ENCODE peak calls at places on chromosomes 5 and 9, in five cellular contexts. One of them, this sample, is unnamed.

GRCh38 chr5:115428676-115429075 is 115.9 kb downstream of the FEM1C start:
- DNase-seq in PC-9: no peak
- DNase-seq in heart left ventricle: no peak
- DNase-seq in epithelial cell of esophagus: no peak
- DNase-seq in endothelial cell: no peak
- DNase-seq in this sample: no peak

GRCh38 chr5:168047043-168047668 is 244.3 kb upstream of the WWC1 start:
- DNase-seq in endothelial cell: peak
- DNase-seq in PC-9: peak
- DNase-seq in epithelial cell of esophagus: peak
- DNase-seq in heart left ventricle: peak
- DNase-seq in this sample: peak

GRCh38 chr9:78054180-78054579 is 22.6 kb upstream of the GNAQ start:
- DNase-seq in endothelial cell: no peak
- DNase-seq in PC-9: peak
- DNase-seq in heart left ventricle: no peak
- DNase-seq in epithelial cell of esophagus: peak
- DNase-seq in this sample: peak

GRCh38 chr5:28014779-28015178 is 976.4 kb upstream of the CDH9 start:
- DNase-seq in heart left ventricle: no peak
- DNase-seq in endothelial cell: no peak
- DNase-seq in epithelial cell of esophagus: peak
- DNase-seq in PC-9: peak
- DNase-seq in this sample: peak

GRCh38 chr9:129413537-129414376 is 207.1 kb downstream of the C9orf50 start:
- DNase-seq in PC-9: peak
- DNase-seq in heart left ventricle: peak
- DNase-seq in endothelial cell: peak
- DNase-seq in epithelial cell of esophagus: peak
- DNase-seq in this sample: peak

GRCh38 chr5:91293131-91293530 is 90.0 kb downstream of the ARRDC3 start:
- DNase-seq in PC-9: peak
- DNase-seq in epithelial cell of esophagus: no peak
- DNase-seq in endothelial cell: no peak
- DNase-seq in heart left ventricle: no peak
- DNase-seq in this sample: peak

GRCh38 chr9:117763314-117763713 is 59.1 kb downstream of the TLR4 start:
- DNase-seq in endothelial cell: no peak
- DNase-seq in heart left ventricle: no peak
- DNase-seq in epithelial cell of esophagus: peak
- DNase-seq in PC-9: no peak
- DNase-seq in this sample: peak

GRCh38 chr5:14712666-14713065 is 48.1 kb downstream of the OTULIN start:
- DNase-seq in heart left ventricle: no peak
- DNase-seq in endothelial cell: no peak
- DNase-seq in epithelial cell of esophagus: no peak
- DNase-seq in PC-9: no peak
- DNase-seq in this sample: no peak

GRCh38 chr5:84680908-84681307 is 296.2 kb upstream of the EDIL3 start:
- DNase-seq in epithelial cell of esophagus: peak
- DNase-seq in PC-9: no peak
- DNase-seq in heart left ventricle: no peak
- DNase-seq in endothelial cell: no peak
- DNase-seq in this sample: no peak

GRCh38 chr5:160792281-160792680 is 59.7 kb downstream of the ATP10B start:
- DNase-seq in endothelial cell: no peak
- DNase-seq in heart left ventricle: no peak
- DNase-seq in epithelial cell of esophagus: peak
- DNase-seq in PC-9: no peak
- DNase-seq in this sample: no peak

GRCh38 chr5:106658150-106658549 is 1012.6 kb downstream of the EFNA5 start:
- DNase-seq in epithelial cell of esophagus: peak
- DNase-seq in heart left ventricle: no peak
- DNase-seq in PC-9: no peak
- DNase-seq in endothelial cell: no peak
- DNase-seq in this sample: no peak
- TF ChIP-seq CTCF in epithelial cell of esophagus: no peak
- TF ChIP-seq CTCF in heart left ventricle: no peak
- TF ChIP-seq CTCF in PC-9: no peak
- TF ChIP-seq CTCF in endothelial cell: no peak
- TF ChIP-seq CTCF in this sample: no peak

DNA sequence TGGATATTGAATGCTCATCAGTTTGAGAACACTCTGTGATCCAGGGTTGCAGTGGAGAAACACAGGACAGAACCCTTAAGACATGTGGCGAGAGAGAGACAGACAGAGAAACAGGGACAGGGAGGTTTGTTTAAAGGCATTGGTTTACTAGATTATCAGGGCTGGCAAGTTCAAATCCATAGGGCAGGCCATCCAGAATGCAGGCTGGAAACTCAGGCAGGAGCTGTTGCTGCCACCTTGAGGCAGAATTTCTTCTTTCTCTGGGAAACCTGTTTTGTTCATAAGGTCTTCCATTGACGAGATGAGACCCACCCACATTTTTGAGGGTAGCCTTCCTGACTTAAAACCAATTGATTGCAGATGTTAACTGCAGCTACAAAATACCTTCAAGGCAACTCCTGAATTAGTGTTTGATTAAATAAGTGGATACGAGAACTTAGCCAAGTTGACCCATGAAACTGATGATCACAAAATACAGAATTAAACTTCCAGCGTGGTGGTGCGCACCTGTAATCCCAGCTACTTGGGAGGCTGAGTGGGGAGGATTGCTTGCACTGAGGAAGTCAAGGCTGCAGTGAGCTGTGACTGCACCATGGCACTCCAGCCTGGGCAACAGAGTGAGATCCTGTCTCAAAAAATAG is 55.9 kb downstream of the NSUN2 start:
- DNase-seq in heart left ventricle: no peak
- DNase-seq in epithelial cell of esophagus: peak
- DNase-seq in endothelial cell: peak
- DNase-seq in PC-9: peak
- DNase-seq in this sample: peak
- TF ChIP-seq CTCF in heart left ventricle: peak
- TF ChIP-seq CTCF in epithelial cell of esophagus: peak
- TF ChIP-seq CTCF in endothelial cell: no peak
- TF ChIP-seq CTCF in PC-9: peak
- TF ChIP-seq CTCF in this sample: peak

DNA sequence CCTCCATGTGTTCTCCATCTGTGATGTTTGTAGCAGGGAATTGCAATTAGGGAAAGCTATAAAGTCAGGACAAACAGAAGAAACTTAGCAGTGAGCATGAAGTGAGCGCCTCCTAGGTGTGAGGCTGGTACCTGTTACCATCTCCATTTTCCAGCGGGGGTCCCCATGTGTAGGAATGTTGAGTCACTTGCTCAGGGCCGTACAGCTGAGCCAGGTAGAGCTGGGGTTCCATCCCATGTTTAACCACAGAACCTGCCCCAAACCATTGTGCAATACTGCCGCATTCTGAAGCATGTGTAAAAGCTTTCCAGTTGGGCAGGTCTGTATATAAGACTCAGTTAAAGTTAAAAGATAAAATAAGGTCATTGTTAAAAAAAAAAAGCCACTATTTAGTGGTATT is 62.7 kb downstream of the NDFIP1 start:
- DNase-seq in endothelial cell: no peak
- DNase-seq in PC-9: no peak
- DNase-seq in epithelial cell of esophagus: peak
- DNase-seq in heart left ventricle: no peak
- DNase-seq in this sample: no peak
- TF ChIP-seq CTCF in endothelial cell: no peak
- TF ChIP-seq CTCF in PC-9: no peak
- TF ChIP-seq CTCF in epithelial cell of esophagus: no peak
- TF ChIP-seq CTCF in heart left ventricle: no peak
- TF ChIP-seq CTCF in this sample: no peak

DNA sequence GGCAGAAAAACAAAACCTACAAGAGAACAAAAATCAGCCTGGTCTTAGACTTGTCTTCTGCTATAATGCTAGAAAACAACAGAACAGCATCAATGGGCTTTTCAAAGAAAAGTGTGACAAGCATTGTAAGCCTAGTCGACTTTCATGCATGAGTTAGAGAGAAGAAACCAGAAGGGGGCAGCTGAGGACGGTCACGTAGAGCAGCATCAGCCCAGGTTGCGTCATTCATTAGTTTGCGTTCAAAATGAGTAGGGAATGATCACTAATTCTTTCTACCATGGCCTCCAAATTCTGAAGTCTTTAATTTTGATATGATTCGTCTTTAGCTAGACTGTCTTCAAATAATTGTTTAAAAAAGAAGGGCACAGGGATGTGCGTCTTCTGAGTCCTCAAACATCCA is 4.7 kb upstream of the ISCA1 start:
- DNase-seq in epithelial cell of esophagus: peak
- DNase-seq in endothelial cell: peak
- DNase-seq in heart left ventricle: no peak
- DNase-seq in PC-9: no peak
- DNase-seq in this sample: peak
- TF ChIP-seq CTCF in epithelial cell of esophagus: peak
- TF ChIP-seq CTCF in endothelial cell: peak
- TF ChIP-seq CTCF in heart left ventricle: no peak
- TF ChIP-seq CTCF in PC-9: peak
- TF ChIP-seq CTCF in this sample: peak

DNA sequence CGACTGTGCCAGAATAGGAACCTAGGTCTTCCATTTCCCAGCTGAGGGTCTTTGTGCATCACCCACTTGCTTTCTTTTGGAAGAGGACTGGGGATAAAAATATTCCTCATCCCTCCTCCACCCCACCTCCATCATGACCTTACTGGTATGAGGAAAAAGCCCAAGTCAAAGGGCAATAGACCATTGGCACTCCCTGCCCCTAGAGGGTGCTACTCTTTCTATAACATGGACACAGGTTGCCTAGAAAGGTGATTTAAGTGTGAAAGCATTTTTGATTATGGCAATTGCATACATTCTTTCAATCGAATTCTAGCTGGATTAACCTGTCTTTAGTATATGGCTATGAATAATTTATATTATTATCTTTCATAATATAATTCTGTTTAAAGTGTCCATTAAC is 22.8 kb upstream of the ZNF618 start:
- DNase-seq in endothelial cell: no peak
- DNase-seq in epithelial cell of esophagus: peak
- DNase-seq in PC-9: no peak
- DNase-seq in heart left ventricle: no peak
- DNase-seq in this sample: peak
- TF ChIP-seq CTCF in endothelial cell: no peak
- TF ChIP-seq CTCF in epithelial cell of esophagus: peak
- TF ChIP-seq CTCF in PC-9: peak
- TF ChIP-seq CTCF in heart left ventricle: peak
- TF ChIP-seq CTCF in this sample: peak

GRCh38 chr5:86463339-86463738 is 154.4 kb upstream of the COX7C start:
- DNase-seq in PC-9: no peak
- DNase-seq in endothelial cell: no peak
- DNase-seq in heart left ventricle: no peak
- DNase-seq in epithelial cell of esophagus: no peak
- DNase-seq in this sample: no peak
- TF ChIP-seq CTCF in PC-9: no peak
- TF ChIP-seq CTCF in endothelial cell: no peak
- TF ChIP-seq CTCF in heart left ventricle: no peak
- TF ChIP-seq CTCF in epithelial cell of esophagus: no peak
- TF ChIP-seq CTCF in this sample: no peak

DNA sequence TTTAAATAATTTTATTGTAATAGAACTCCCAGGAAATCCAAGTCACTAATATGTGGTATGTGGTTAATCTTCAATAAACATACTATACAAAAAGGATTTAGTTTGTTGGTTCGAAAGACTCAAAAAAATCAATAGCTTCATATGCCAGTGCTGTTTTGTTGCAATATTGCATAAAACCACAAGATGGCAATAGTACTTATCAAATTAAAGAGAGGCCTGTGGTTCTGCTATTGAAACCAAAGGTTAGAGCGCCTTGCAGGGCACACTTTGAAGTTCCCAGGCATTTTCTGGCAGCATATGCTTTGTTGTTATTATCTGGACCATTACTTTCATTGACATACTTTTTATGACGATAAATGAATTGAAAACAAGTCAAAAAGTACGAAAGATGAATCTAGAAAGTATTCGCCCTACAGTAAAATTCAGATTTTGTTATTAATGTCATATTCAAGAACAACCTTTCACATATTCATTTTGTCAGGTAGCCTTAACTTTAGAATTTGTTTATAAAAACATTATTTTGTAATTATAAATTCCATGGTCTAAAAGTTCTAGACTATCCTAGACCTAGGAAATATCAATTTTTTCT is 316.3 kb downstream of the MCTP1 start:
- DNase-seq in PC-9: peak
- DNase-seq in heart left ventricle: no peak
- DNase-seq in epithelial cell of esophagus: peak
- DNase-seq in endothelial cell: peak
- DNase-seq in this sample: peak
- TF ChIP-seq CTCF in PC-9: peak
- TF ChIP-seq CTCF in heart left ventricle: peak
- TF ChIP-seq CTCF in epithelial cell of esophagus: peak
- TF ChIP-seq CTCF in endothelial cell: peak
- TF ChIP-seq CTCF in this sample: peak

DNA sequence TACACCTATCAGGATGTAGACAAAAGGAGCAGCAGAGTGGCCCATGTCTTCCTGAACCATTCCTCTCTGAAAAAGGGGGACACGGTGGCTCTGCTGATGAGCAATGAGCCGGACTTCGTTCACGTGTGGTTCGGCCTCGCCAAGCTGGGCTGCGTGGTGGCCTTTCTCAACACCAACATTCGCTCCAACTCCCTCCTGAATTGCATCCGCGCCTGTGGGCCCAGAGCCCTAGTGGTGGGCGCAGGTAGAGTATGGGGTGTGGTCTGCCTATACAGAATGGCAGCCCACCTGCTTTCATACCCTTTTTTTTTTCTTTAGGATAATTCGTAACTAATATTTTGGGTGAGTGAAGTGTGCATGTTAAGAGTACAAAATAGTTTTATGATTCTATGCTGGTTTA is 1.1 kb downstream of the SLC27A6 start:
- DNase-seq in heart left ventricle: peak
- DNase-seq in endothelial cell: no peak
- DNase-seq in PC-9: no peak
- DNase-seq in epithelial cell of esophagus: no peak
- DNase-seq in this sample: no peak
- TF ChIP-seq CTCF in heart left ventricle: peak
- TF ChIP-seq CTCF in endothelial cell: no peak
- TF ChIP-seq CTCF in PC-9: no peak
- TF ChIP-seq CTCF in epithelial cell of esophagus: no peak
- TF ChIP-seq CTCF in this sample: no peak

GRCh38 chr5:149526855-149527590 is 24.2 kb downstream of the CSNK1A1 start:
- DNase-seq in epithelial cell of esophagus: no peak
- DNase-seq in heart left ventricle: no peak
- DNase-seq in PC-9: no peak
- DNase-seq in endothelial cell: no peak
- DNase-seq in this sample: no peak
- TF ChIP-seq CTCF in epithelial cell of esophagus: no peak
- TF ChIP-seq CTCF in heart left ventricle: no peak
- TF ChIP-seq CTCF in PC-9: no peak
- TF ChIP-seq CTCF in endothelial cell: no peak
- TF ChIP-seq CTCF in this sample: no peak

This sample was measured in activated CD8-positive, alpha-beta T cell treated with anti-CD3 and anti-CD28 coated beads for 36 hours.